ENCODE peak calls at places on chromosomes 5 and 9, in eight cellular contexts. T, X, L, E, W, Y, R and O are unnamed samples.

GRCh38 chr5:68071731-68072130 is 143.8 kb upstream of the PIK3R1 start:
- DNase-seq in T (no peak), X (no peak), L (no peak), E (no peak), W (no peak), Y (no peak), R (no peak), O (no peak)

GRCh38 chr9:133415107-133415506 is 2.7 kb downstream of the REXO4 start:
- DNase-seq in T (no peak), X (no peak), L (no peak), E (no peak), W (no peak), Y (no peak), R (no peak), O (no peak)

GRCh38 chr9:70259512-70259802 is 679 bp downstream of the SMC5 start:
- DNase-seq in T (no peak), X (no peak), L (no peak), E (no peak), W (no peak), Y (peak), R (peak), O (no peak)

GRCh38 chr5:74626386-74627222 is 13.9 kb downstream of the ENC1 start:
- DNase-seq in T (no peak), X (no peak), L (no peak), E (no peak), W (no peak), Y (no peak), R (no peak), O (peak)

GRCh38 chr5:6576861-6577501 is 55.9 kb downstream of the NSUN2 start:
- DNase-seq in T (no peak), X (peak), L (peak), E (no peak), W (no peak), Y (peak), R (peak), O (no peak)

GRCh38 chr5:103849934-103850333 is 287.3 kb upstream of the NUDT12 start:
- DNase-seq in T (no peak), X (no peak), L (no peak), E (no peak), W (no peak), Y (no peak), R (no peak), O (no peak)

GRCh38 chr5:97162045-97162444 is 19.6 kb upstream of the LIX1 start:
- DNase-seq in T (no peak), X (peak), L (peak), E (no peak), W (no peak), Y (peak), R (no peak), O (peak)

GRCh38 chr9:89811896-89812450 is 207.2 kb downstream of the GADD45G start:
- DNase-seq in T (no peak), X (peak), L (no peak), E (peak), W (no peak), Y (no peak), R (no peak), O (no peak)

GRCh38 chr5:137488516-137488915 is 10.6 kb downstream of the SPOCK1 start:
- DNase-seq in T (no peak), X (no peak), L (no peak), E (no peak), W (no peak), Y (no peak), R (no peak), O (no peak)

GRCh38 chr9:13974891-13975290 is 339.1 kb downstream of the NFIB start:
- DNase-seq in T (no peak), X (no peak), L (no peak), E (no peak), W (no peak), Y (no peak), R (no peak), O (no peak)

GRCh38 chr9:88697764-88698436 is 162.9 kb downstream of the NXNL2 start:
- DNase-seq in T (no peak), X (no peak), L (no peak), E (no peak), W (no peak), Y (no peak), R (no peak), O (no peak)

GRCh38 chr5:67010684-67011409 is 185.8 kb downstream of the CD180 start:
- DNase-seq in T (no peak), X (no peak), L (no peak), E (no peak), W (no peak), Y (no peak), R (no peak), O (no peak)

GRCh38 chr5:74201334-74202081 is 439.0 kb downstream of the ENC1 start:
- DNase-seq in T (no peak), X (no peak), L (no peak), E (peak), W (peak), Y (no peak), R (peak), O (peak)

GRCh38 chr9:120928720-120929389 is 2.3 kb upstream of the TRAF1 start:
- DNase-seq in T (peak), X (no peak), L (peak), E (peak), W (peak), Y (no peak), R (peak), O (no peak)

GRCh38 chr9:69253057-69253456 is 72.0 kb upstream of the ENTREP1 start:
- DNase-seq in T (no peak), X (no peak), L (no peak), E (no peak), W (no peak), Y (no peak), R (no peak), O (no peak)

GRCh38 chr9:134724231-134724911 is 82.8 kb downstream of the COL5A1 start:
- DNase-seq in T (peak), X (no peak), L (no peak), E (no peak), W (peak), Y (no peak), R (no peak), O (no peak)

GRCh38 chr9:126722252-126722921 is 82.5 kb upstream of the ZBTB43 start:
- DNase-seq in T (peak), X (peak), L (peak), E (peak), W (peak), Y (peak), R (peak), O (no peak)

GRCh38 chr9:4555251-4555650 is 65.0 kb downstream of the SLC1A1 start:
- DNase-seq in T (no peak), X (no peak), L (no peak), E (no peak), W (no peak), Y (no peak), R (no peak), O (no peak)